ENCODE peak calls at places on chromosomes 4 and X, in four cellular contexts. One of them, this sample, is unnamed.

GRCh38 chrX:107710617-107711391 is 64.8 kb downstream of the TSC22D3 start:
- DNase-seq in fibroblast of lung: peak
- DNase-seq in astrocyte of the spinal cord: peak
- DNase-seq in GM23338: peak
- DNase-seq in this sample: peak

GRCh38 chr4:113512880-113513279 is 248.7 kb downstream of the CAMK2D start:
- DNase-seq in fibroblast of lung: no peak
- DNase-seq in astrocyte of the spinal cord: no peak
- DNase-seq in GM23338: no peak
- DNase-seq in this sample: no peak

GRCh38 chrX:15988661-15989603 is 134.3 kb upstream of the AP1S2 start:
- DNase-seq in fibroblast of lung: peak
- DNase-seq in astrocyte of the spinal cord: peak
- DNase-seq in GM23338: peak
- DNase-seq in this sample: peak

GRCh38 chrX:129323115-129323514 is 200.2 kb downstream of the SMARCA1 start:
- DNase-seq in fibroblast of lung: no peak
- DNase-seq in astrocyte of the spinal cord: peak
- DNase-seq in GM23338: no peak
- DNase-seq in this sample: no peak

GRCh38 chr4:163694385-163694784 is 199.9 kb downstream of the TMA16 start:
- DNase-seq in fibroblast of lung: peak
- DNase-seq in astrocyte of the spinal cord: peak
- DNase-seq in GM23338: peak
- DNase-seq in this sample: peak

GRCh38 chr4:122854444-122854843 is 27.8 kb downstream of the FGF2 start:
- DNase-seq in fibroblast of lung: peak
- DNase-seq in astrocyte of the spinal cord: peak
- DNase-seq in GM23338: no peak
- DNase-seq in this sample: peak

GRCh38 chrX:84501798-84502628 is at the start of gene HDX:
- DNase-seq in fibroblast of lung: peak
- DNase-seq in astrocyte of the spinal cord: peak
- DNase-seq in GM23338: peak
- DNase-seq in this sample: peak

GRCh38 chrX:29652484-29652883 is 562.9 kb upstream of the MAGEB2 start:
- DNase-seq in fibroblast of lung: peak
- DNase-seq in astrocyte of the spinal cord: peak
- DNase-seq in GM23338: peak
- DNase-seq in this sample: peak

GRCh38 chr4:88674989-88675388 is 22.6 kb downstream of the NAP1L5 start:
- DNase-seq in fibroblast of lung: peak
- DNase-seq in astrocyte of the spinal cord: peak
- DNase-seq in GM23338: no peak
- DNase-seq in this sample: peak

GRCh38 chrX:39740078-39740477 is 357.7 kb downstream of the BCOR start:
- DNase-seq in fibroblast of lung: no peak
- DNase-seq in astrocyte of the spinal cord: no peak
- DNase-seq in GM23338: no peak
- DNase-seq in this sample: no peak

GRCh38 chr4:113293673-113294072 is 244.2 kb downstream of the ANK2 start:
- DNase-seq in fibroblast of lung: no peak
- DNase-seq in astrocyte of the spinal cord: peak
- DNase-seq in GM23338: peak
- DNase-seq in this sample: peak

GRCh38 chr4:112947616-112948015 is 101.8 kb upstream of the ANK2 start:
- DNase-seq in fibroblast of lung: no peak
- DNase-seq in astrocyte of the spinal cord: no peak
- DNase-seq in GM23338: no peak
- DNase-seq in this sample: no peak

GRCh38 chrX:38656350-38656915 is 95.1 kb downstream of the TSPAN7 start:
- DNase-seq in fibroblast of lung: no peak
- DNase-seq in astrocyte of the spinal cord: no peak
- DNase-seq in GM23338: no peak
- DNase-seq in this sample: no peak

GRCh38 chr4:124529131-124529530 is 183.4 kb downstream of the ANKRD50 start:
- DNase-seq in fibroblast of lung: peak
- DNase-seq in astrocyte of the spinal cord: no peak
- DNase-seq in GM23338: no peak
- DNase-seq in this sample: peak

GRCh38 chr4:54626113-54626512 is 31.6 kb upstream of the KIT start:
- DNase-seq in fibroblast of lung: no peak
- DNase-seq in astrocyte of the spinal cord: no peak
- DNase-seq in GM23338: no peak
- DNase-seq in this sample: no peak

GRCh38 chr4:102625232-102625930 is 124.2 kb downstream of the NFKB1 start:
- DNase-seq in fibroblast of lung: peak
- DNase-seq in astrocyte of the spinal cord: peak
- DNase-seq in GM23338: peak
- DNase-seq in this sample: peak

GRCh38 chrX:21373637-21374162 is 518 bp upstream of the CNKSR2 start:
- DNase-seq in fibroblast of lung: no peak
- DNase-seq in astrocyte of the spinal cord: no peak
- DNase-seq in GM23338: peak
- DNase-seq in this sample: peak

GRCh38 chr4:173264245-173264959 is 69.8 kb downstream of the HMGB2 start:
- DNase-seq in fibroblast of lung: peak
- DNase-seq in astrocyte of the spinal cord: peak
- DNase-seq in GM23338: peak
- DNase-seq in this sample: peak

GRCh38 chr4:89847571-89848325 is 10.8 kb upstream of the SNCA start:
- DNase-seq in fibroblast of lung: no peak
- DNase-seq in astrocyte of the spinal cord: no peak
- DNase-seq in GM23338: no peak
- DNase-seq in this sample: no peak

GRCh38 chrX:39477438-39478120 is 620.2 kb downstream of the BCOR start:
- DNase-seq in fibroblast of lung: peak
- DNase-seq in astrocyte of the spinal cord: peak
- DNase-seq in GM23338: peak
- DNase-seq in this sample: no peak

GRCh38 chr4:120842046-120842445 is 80.5 kb downstream of the PRDM5 start:
- DNase-seq in fibroblast of lung: peak
- DNase-seq in astrocyte of the spinal cord: peak
- DNase-seq in GM23338: no peak
- DNase-seq in this sample: peak
- H3K4me3 ChIP-seq in fibroblast of lung: no peak
- H3K4me3 ChIP-seq in astrocyte of the spinal cord: no peak
- H3K4me3 ChIP-seq in GM23338: no peak
- H3K4me3 ChIP-seq in this sample: no peak

GRCh38 chrX:136541294-136541693 is 9.3 kb downstream of the VGLL1 start:
- DNase-seq in fibroblast of lung: no peak
- DNase-seq in astrocyte of the spinal cord: no peak
- DNase-seq in GM23338: no peak
- DNase-seq in this sample: no peak
- H3K4me3 ChIP-seq in fibroblast of lung: no peak
- H3K4me3 ChIP-seq in astrocyte of the spinal cord: no peak
- H3K4me3 ChIP-seq in GM23338: no peak
- H3K4me3 ChIP-seq in this sample: no peak

GRCh38 chr4:80268081-80268823 is 1.8 kb downstream of the FGF5 start:
- DNase-seq in fibroblast of lung: peak
- DNase-seq in astrocyte of the spinal cord: peak
- DNase-seq in GM23338: peak
- DNase-seq in this sample: peak

GRCh38 chr4:80270321-80270720 is 3.9 kb downstream of the FGF5 start:
- DNase-seq in fibroblast of lung: peak
- DNase-seq in astrocyte of the spinal cord: no peak
- DNase-seq in GM23338: no peak
- DNase-seq in this sample: no peak

GRCh38 chr4:80268936-80269335 is 2.5 kb downstream of the FGF5 start:
- DNase-seq in fibroblast of lung: peak
- DNase-seq in astrocyte of the spinal cord: peak
- DNase-seq in GM23338: no peak
- DNase-seq in this sample: no peak

GRCh38 chr4:80266902-80267380 is 477 bp downstream of the FGF5 start:
- DNase-seq in fibroblast of lung: peak
- DNase-seq in astrocyte of the spinal cord: peak
- DNase-seq in GM23338: peak
- DNase-seq in this sample: peak

DNA sequence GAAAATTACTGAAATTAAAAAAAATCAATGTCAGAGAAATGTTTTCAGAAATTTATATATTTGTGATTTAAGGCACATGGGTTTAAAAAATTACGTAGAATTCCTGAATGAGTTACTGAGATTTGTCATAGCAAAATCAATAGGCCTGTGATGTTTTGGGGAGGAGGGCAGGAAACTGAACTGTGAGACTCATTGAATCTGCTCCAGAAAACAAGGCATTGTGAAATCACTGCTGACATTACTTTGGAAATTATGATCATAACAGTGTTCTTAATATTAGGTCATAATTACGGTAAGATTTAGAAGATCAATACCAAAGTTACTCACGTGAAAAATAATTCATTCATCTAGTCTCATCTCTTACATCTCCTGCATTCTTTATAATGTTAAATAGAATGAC is 5.3 kb downstream of the FGF5 start:
- DNase-seq in fibroblast of lung: peak
- DNase-seq in astrocyte of the spinal cord: no peak
- DNase-seq in GM23338: no peak
- DNase-seq in this sample: peak
- H3K4me3 ChIP-seq in fibroblast of lung: peak
- H3K4me3 ChIP-seq in astrocyte of the spinal cord: no peak
- H3K4me3 ChIP-seq in GM23338: no peak
- H3K4me3 ChIP-seq in this sample: peak

GRCh38 chrX:136866337-136867095 is 14.0 kb downstream of the RBMX start:
- DNase-seq in fibroblast of lung: no peak
- DNase-seq in astrocyte of the spinal cord: no peak
- DNase-seq in GM23338: peak
- DNase-seq in this sample: no peak
- H3K4me3 ChIP-seq in fibroblast of lung: no peak
- H3K4me3 ChIP-seq in astrocyte of the spinal cord: no peak
- H3K4me3 ChIP-seq in GM23338: no peak
- H3K4me3 ChIP-seq in this sample: no peak

DNA sequence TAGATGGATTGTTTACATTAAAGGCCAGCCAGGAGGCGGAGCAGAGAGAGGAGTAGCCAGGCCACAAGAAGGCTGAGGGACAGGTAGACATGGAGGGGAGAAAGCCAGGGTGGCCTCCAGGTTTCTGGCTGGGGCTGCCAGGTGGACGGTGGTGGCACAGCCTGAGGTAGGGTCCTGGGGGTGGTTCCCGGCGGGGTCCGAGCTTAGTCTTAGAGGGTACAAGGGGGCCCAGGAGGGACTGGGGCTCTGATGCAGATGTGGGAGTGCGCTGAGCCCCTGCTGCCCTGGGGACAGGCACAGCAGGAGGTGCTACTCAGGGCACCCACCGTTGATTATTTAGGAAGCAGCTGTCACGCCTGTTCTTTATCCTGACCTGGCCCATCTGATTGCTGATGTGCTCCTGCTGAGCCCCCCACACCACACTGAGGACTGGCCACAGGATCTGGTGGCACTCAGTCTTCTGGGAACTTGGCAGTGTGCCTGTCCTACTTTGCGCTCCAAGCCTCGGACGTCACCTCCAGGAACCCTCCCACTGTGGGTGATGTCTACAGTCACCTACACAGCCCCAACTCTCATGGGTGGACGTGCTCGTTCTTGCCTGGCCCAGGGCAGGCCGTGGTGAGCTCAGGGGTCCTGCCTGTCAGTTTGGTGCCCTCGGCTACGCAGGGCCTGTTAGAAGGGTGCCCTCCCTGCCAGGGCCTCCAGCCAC is 11.9 kb downstream of the WFS1 start:
- DNase-seq in fibroblast of lung: no peak
- DNase-seq in astrocyte of the spinal cord: no peak
- DNase-seq in GM23338: no peak
- DNase-seq in this sample: no peak
- H3K4me3 ChIP-seq in fibroblast of lung: no peak
- H3K4me3 ChIP-seq in astrocyte of the spinal cord: no peak
- H3K4me3 ChIP-seq in GM23338: no peak
- H3K4me3 ChIP-seq in this sample: no peak

GRCh38 chrX:45807572-45808425 is 607.1 kb upstream of the DIPK2B start:
- DNase-seq in fibroblast of lung: peak
- DNase-seq in astrocyte of the spinal cord: peak
- DNase-seq in GM23338: peak
- DNase-seq in this sample: no peak
- H3K4me3 ChIP-seq in fibroblast of lung: peak
- H3K4me3 ChIP-seq in astrocyte of the spinal cord: no peak
- H3K4me3 ChIP-seq in GM23338: no peak
- H3K4me3 ChIP-seq in this sample: peak

GRCh38 chr4:77734928-77735327 is 84.2 kb downstream of the CNOT6L start:
- DNase-seq in fibroblast of lung: peak
- DNase-seq in astrocyte of the spinal cord: peak
- DNase-seq in GM23338: peak
- DNase-seq in this sample: peak
- H3K4me3 ChIP-seq in fibroblast of lung: no peak
- H3K4me3 ChIP-seq in astrocyte of the spinal cord: no peak
- H3K4me3 ChIP-seq in GM23338: no peak
- H3K4me3 ChIP-seq in this sample: no peak